ENCODE peak calls at places on chromosome 14, in seven cellular contexts. P, X, J, T, Q, Y and N are unnamed samples.

GRCh38 chr14:85316701-85317100 is 213.2 kb upstream of the FLRT2 start:
- DNase-seq in P (no peak), X (no peak), J (no peak), T (no peak), Q (no peak), Y (no peak), N (no peak)

GRCh38 chr14:102722646-102723045 is 54.6 kb upstream of the TRAF3 start:
- DNase-seq in P (no peak), X (no peak), J (no peak), T (no peak), Q (no peak), Y (no peak), N (no peak)

GRCh38 chr14:80304125-80304766 is 92.9 kb upstream of the DIO2 start:
- DNase-seq in P (no peak), X (no peak), J (no peak), T (peak; percentile 61), Q (no peak), Y (no peak), N (no peak)

GRCh38 chr14:55926007-55926406 is 192.2 kb upstream of the PELI2 start:
- DNase-seq in P (no peak), X (no peak), J (no peak), T (no peak), Q (no peak), Y (no peak), N (no peak)

GRCh38 chr14:72024504-72024903 is 92.3 kb downstream of the RGS6 start:
- DNase-seq in P (no peak), X (peak; percentile 14), J (no peak), T (no peak), Q (no peak), Y (no peak), N (no peak)

GRCh38 chr14:22973217-22974032 is 8.9 kb downstream of the AJUBA start:
- DNase-seq in P (no peak), X (peak; percentile 68), J (no peak), T (peak; percentile 77), Q (peak; percentile 62), Y (peak; percentile 43), N (peak; percentile 61)

GRCh38 chr14:95314609-95315008 is 5.1 kb downstream of the CLMN start:
- DNase-seq in P (peak; percentile 94), X (peak; percentile 77), J (no peak), T (peak; percentile 36), Q (peak; percentile 74), Y (no peak), N (no peak)

GRCh38 chr14:93014038-93015023 is 91.4 kb downstream of the CHGA start:
- DNase-seq in P (no peak), X (no peak), J (no peak), T (no peak), Q (no peak), Y (no peak), N (no peak)

GRCh38 chr14:103151270-103151933 is 28.1 kb downstream of the TNFAIP2 start:
- DNase-seq in P (no peak), X (peak; percentile 19), J (no peak), T (no peak), Q (no peak), Y (no peak), N (no peak)

GRCh38 chr14:60817113-60817512 is 82.6 kb downstream of the MNAT1 start:
- DNase-seq in P (no peak), X (no peak), J (no peak), T (no peak), Q (no peak), Y (no peak), N (no peak)
- TF ChIP-seq CTCF in P (no peak), X (no peak), J (no peak), T (no peak), Q (no peak), Y (no peak), N (no peak)

DNA sequence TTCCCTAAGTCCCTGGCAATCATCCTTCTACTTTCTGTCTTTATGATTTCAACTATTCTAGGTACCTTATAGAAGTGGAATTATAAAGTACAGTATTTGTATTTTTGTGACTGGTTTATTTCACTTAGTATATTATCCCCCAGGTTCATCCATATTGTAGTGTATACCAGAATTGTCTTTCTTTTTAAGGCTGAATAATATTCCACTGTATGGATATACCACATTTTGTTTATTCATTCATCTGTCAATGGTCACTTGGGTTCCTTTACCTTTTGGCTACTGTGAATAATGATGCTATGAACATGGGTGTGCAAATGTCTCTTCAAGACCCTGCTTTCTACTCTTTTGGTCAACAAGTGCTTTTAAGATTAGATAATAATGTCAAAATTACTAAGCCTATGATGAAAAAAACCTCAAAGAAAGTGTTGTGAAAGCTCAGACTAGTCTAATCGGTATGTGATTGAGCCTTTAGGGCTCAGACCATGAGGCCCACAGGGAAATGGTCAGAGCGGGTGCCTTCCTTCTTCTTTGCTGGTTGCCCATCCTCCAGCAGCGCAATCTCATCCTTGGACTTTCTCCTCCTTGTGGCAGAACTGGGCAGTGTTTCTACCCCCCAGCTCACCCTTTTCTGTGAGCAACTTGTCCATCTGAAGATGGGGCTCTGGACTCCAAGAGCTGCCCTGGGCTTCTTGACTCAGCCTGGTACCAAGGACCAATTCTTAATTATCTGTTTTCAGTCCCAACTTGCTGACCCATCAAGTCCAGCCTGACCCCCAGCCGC is 105.4 kb downstream of the TTC8 start:
- DNase-seq in P (no peak), X (peak; percentile 11), J (no peak), T (no peak), Q (no peak), Y (peak; percentile 12), N (no peak)
- TF ChIP-seq CTCF in P (no peak), X (peak; percentile 26), J (no peak), T (no peak), Q (no peak), Y (peak; percentile 26), N (no peak)

GRCh38 chr14:47675489-47676300 is at the start of gene MDGA2:
- DNase-seq in P (peak; percentile 3), X (no peak), J (no peak), T (peak; percentile 21), Q (no peak), Y (no peak), N (peak; percentile 57)
- TF ChIP-seq CTCF in P (no peak), X (no peak), J (no peak), T (no peak), Q (no peak), Y (no peak), N (no peak)

DNA sequence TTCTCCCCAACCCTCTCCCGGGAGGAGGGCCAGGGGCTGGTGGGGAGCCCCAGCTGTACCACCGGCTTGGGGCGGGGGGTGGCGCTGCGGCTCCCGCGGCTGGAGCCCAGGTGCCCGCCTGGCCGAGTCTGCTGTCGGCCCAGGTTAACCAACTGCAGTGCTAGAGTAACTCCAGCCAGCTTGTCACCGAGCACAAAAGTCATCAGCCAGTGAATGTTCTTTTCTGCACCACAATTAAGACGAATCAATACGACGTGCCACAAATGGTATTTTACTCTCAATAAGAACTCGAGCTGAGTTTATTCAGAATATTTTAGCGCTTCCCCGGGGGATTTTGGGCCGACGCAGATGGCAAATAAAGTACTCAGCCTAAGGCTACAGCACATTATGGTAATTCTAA is 83.3 kb downstream of the BCL11B start:
- DNase-seq in P (no peak), X (no peak), J (no peak), T (no peak), Q (no peak), Y (peak; percentile 16), N (peak; percentile 38)
- TF ChIP-seq CTCF in P (no peak), X (peak; percentile 15), J (no peak), T (no peak), Q (no peak), Y (no peak), N (peak; percentile 43)

GRCh38 chr14:105974902-105975301 is 448.5 kb downstream of the TMEM121 start:
- DNase-seq in P (no peak), X (peak; percentile 71), J (no peak), T (no peak), Q (peak; percentile 22), Y (peak; percentile 41), N (no peak)
- TF ChIP-seq CTCF in P (no peak), X (peak; percentile 57), J (peak; percentile 5), T (no peak), Q (peak; percentile 34), Y (peak; percentile 61), N (no peak)

GRCh38 chr14:104685216-104685997 is 4.0 kb upstream of the INF2 start:
- DNase-seq in P (no peak), X (no peak), J (no peak), T (no peak), Q (no peak), Y (no peak), N (no peak)
- TF ChIP-seq CTCF in P (no peak), X (no peak), J (no peak), T (peak; percentile 2), Q (no peak), Y (peak; percentile 30), N (no peak)